ENCODE peak calls at places on chromosomes 12 and 14, in seven cellular contexts. H, K, S, M, Z, Y and F are unnamed samples.

GRCh38 chr12:93448796-93449195 is 7.0 kb upstream of the UBE2N start:
- DNase-seq in H (peak; percentile 81), K (no peak), S (no peak), M (no peak), Z (no peak), Y (no peak), F (no peak)

GRCh38 chr14:80213602-80214001 is 2.3 kb upstream of the DIO2 start:
- DNase-seq in H (peak; percentile 41), K (peak; percentile 41), S (peak; percentile 66), M (no peak), Z (peak; percentile 44), Y (peak; percentile 46), F (peak; percentile 41)

GRCh38 chr12:11738450-11738849 is 89.0 kb downstream of the ETV6 start:
- DNase-seq in H (peak; percentile 53), K (no peak), S (no peak), M (no peak), Z (no peak), Y (no peak), F (no peak)

GRCh38 chr12:121568503-121568902 is 12.3 kb downstream of the KDM2B start:
- DNase-seq in H (no peak), K (no peak), S (no peak), M (no peak), Z (no peak), Y (no peak), F (no peak)

GRCh38 chr12:78062781-78063180 is 232.1 kb downstream of the NAV3 start:
- DNase-seq in H (peak; percentile 31), K (no peak), S (no peak), M (no peak), Z (no peak), Y (no peak), F (no peak)

GRCh38 chr14:24941719-24942118 is 108.2 kb downstream of the STXBP6 start:
- DNase-seq in H (peak; percentile 66), K (peak; percentile 13), S (peak; percentile 25), M (peak; percentile 45), Z (no peak), Y (peak; percentile 58), F (no peak)

GRCh38 chr12:48961801-48962200 is 4.5 kb upstream of the ARF3 start:
- DNase-seq in H (no peak), K (no peak), S (no peak), M (no peak), Z (no peak), Y (no peak), F (no peak)

GRCh38 chr12:65372574-65372973 is 94.1 kb downstream of the MSRB3 start:
- DNase-seq in H (no peak), K (no peak), S (no peak), M (no peak), Z (no peak), Y (no peak), F (no peak)

GRCh38 chr14:23299558-23299957 is 3.1 kb downstream of the PPP1R3E start:
- DNase-seq in H (no peak), K (no peak), S (peak; percentile 72), M (no peak), Z (no peak), Y (peak; percentile 60), F (no peak)

GRCh38 chr12:76194724-76195123 is 110.2 kb upstream of the NAP1L1 start:
- DNase-seq in H (no peak), K (no peak), S (no peak), M (no peak), Z (no peak), Y (no peak), F (no peak)

GRCh38 chr12:61282790-61283575 is 977.2 kb upstream of the USP15 start:
- DNase-seq in H (no peak), K (no peak), S (no peak), M (no peak), Z (peak; percentile 60), Y (no peak), F (no peak)

GRCh38 chr14:71539660-71540285 is 392.5 kb upstream of the RGS6 start:
- DNase-seq in H (no peak), K (no peak), S (no peak), M (no peak), Z (no peak), Y (no peak), F (no peak)

GRCh38 chr12:7929069-7929792 is 6.8 kb downstream of the SLC2A3 start:
- DNase-seq in H (no peak), K (no peak), S (no peak), M (no peak), Z (no peak), Y (no peak), F (no peak)

GRCh38 chr12:108854055-108854452 is 3.3 kb downstream of the SSH1 start:
- DNase-seq in H (no peak), K (no peak), S (no peak), M (no peak), Z (peak; percentile 39), Y (peak; percentile 47), F (peak; percentile 15)

GRCh38 chr14:38208825-38209562 is 1.3 kb downstream of the SSTR1 start:
- DNase-seq in H (peak; percentile 88), K (peak; percentile 56), S (no peak), M (no peak), Z (no peak), Y (no peak), F (peak; percentile 82)

GRCh38 chr12:71694099-71694820 is 8.4 kb downstream of the TMEM19 start:
- DNase-seq in H (no peak), K (no peak), S (peak; percentile 72), M (no peak), Z (no peak), Y (peak; percentile 76), F (no peak)

GRCh38 chr12:18612971-18613370 is 124.8 kb downstream of the PLCZ1 start:
- DNase-seq in H (no peak), K (no peak), S (no peak), M (no peak), Z (no peak), Y (no peak), F (no peak)

GRCh38 chr14:103123128-103123633 is at the start of gene TNFAIP2:
- DNase-seq in H (no peak), K (peak; percentile 67), S (no peak), M (no peak), Z (no peak), Y (peak; percentile 39), F (peak; percentile 89)

GRCh38 chr12:1474567-1475153 is 119.7 kb downstream of the FBXL14 start:
- DNase-seq in H (no peak), K (no peak), S (no peak), M (no peak), Z (peak; percentile 19), Y (no peak), F (peak; percentile 57)

GRCh38 chr12:22728989-22729388 is 104.0 kb downstream of the ETNK1 start:
- DNase-seq in H (no peak), K (no peak), S (no peak), M (no peak), Z (no peak), Y (no peak), F (no peak)

GRCh38 chr12:29376118-29376517 is 4.9 kb downstream of the ERGIC2 start:
- DNase-seq in H (no peak), K (no peak), S (no peak), M (no peak), Z (no peak), Y (no peak), F (no peak)

GRCh38 chr14:61177279-61178225 is 103.6 kb downstream of the TMEM30B start:
- DNase-seq in H (no peak), K (peak; percentile 20), S (peak; percentile 14), M (no peak), Z (peak; percentile 34), Y (no peak), F (no peak)

GRCh38 chr12:68476786-68477185 is 133.9 kb upstream of the RAP1B start:
- DNase-seq in H (no peak), K (no peak), S (no peak), M (no peak), Z (no peak), Y (no peak), F (no peak)

GRCh38 chr12:23361971-23362370 is 587.5 kb downstream of the SOX5 start:
- DNase-seq in H (no peak), K (no peak), S (peak; percentile 38), M (no peak), Z (no peak), Y (no peak), F (peak; percentile 9)

GRCh38 chr12:88251798-88252197 is 109.7 kb downstream of the TMTC3 start:
- DNase-seq in H (no peak), K (no peak), S (no peak), M (no peak), Z (no peak), Y (no peak), F (no peak)

GRCh38 chr12:29561736-29562135 is 64.2 kb upstream of the OVCH1 start:
- DNase-seq in H (no peak), K (no peak), S (no peak), M (no peak), Z (no peak), Y (no peak), F (no peak)

GRCh38 chr14:68535404-68536024 is 257.4 kb downstream of the ZFP36L1 start:
- DNase-seq in H (no peak), K (no peak), S (no peak), M (no peak), Z (peak; percentile 67), Y (no peak), F (no peak)

GRCh38 chr12:120413901-120414695 is 23.8 kb upstream of the COX6A1 start:
- DNase-seq in H (peak; percentile 73), K (peak; percentile 84), S (no peak), M (no peak), Z (no peak), Y (no peak), F (peak; percentile 92)

GRCh38 chr14:104731249-104731924 is 7.4 kb downstream of the ADSS1 start:
- DNase-seq in H (no peak), K (peak; percentile 54), S (peak; percentile 62), M (no peak), Z (no peak), Y (no peak), F (peak; percentile 94)

GRCh38 chr12:113136128-113136989 is 798 bp upstream of the RASAL1 start:
- DNase-seq in H (peak; percentile 50), K (peak; percentile 43), S (peak; percentile 69), M (no peak), Z (no peak), Y (no peak), F (peak; percentile 80)

GRCh38 chr14:94144765-94145164 is 15.4 kb upstream of the IFI27L2 start:
- DNase-seq in H (no peak), K (peak; percentile 27), S (no peak), M (no peak), Z (no peak), Y (no peak), F (peak; percentile 47)

GRCh38 chr12:67940780-67941243 is 48.4 kb upstream of the IFNG-AS1 start:
- DNase-seq in H (peak; percentile 36), K (no peak), S (no peak), M (no peak), Z (peak; percentile 18), Y (no peak), F (no peak)